ENCODE peak calls at places on chromosomes 1 and 21, in six cellular contexts. G is activated CD4-positive, alpha-beta T cell treated with anti-CD3 and anti-CD28 coated beads, Interleukin-2, amount 10 ng/mL, durations not matched to agents 7 days and 5 days; Q is neural progenitor cell; B is HT1080; F is activated T-helper 1 cell treated with anti-CD3 and anti-CD28 coated beads, Interleukin-12 subunit alpha, Interleukin-12 subunit beta, Interleukin-2, Interleukin-4 antibody, amounts not matched to agents 30 ng/mL and 10 ng/mL and 1 ng/mL, durations not matched to agents 14 hours and 24 hours and 36 hours; I is lung microvascular endothelial cell. E is an unnamed sample.

GRCh38 chr1:40663324-40664166 is 1.9 kb downstream of the RIMS3 start:
- DNase-seq in G (no peak), Q (no peak), B (no peak), F (no peak), I (no peak), E (no peak)

GRCh38 chr1:41823453-41823852 is 95.3 kb downstream of the HIVEP3 start:
- DNase-seq in G (no peak), Q (peak; percentile 93), B (no peak), F (no peak), I (no peak), E (no peak)

GRCh38 chr1:23352096-23352695 is 8.1 kb upstream of the HNRNPR start:
- DNase-seq in G (no peak), Q (no peak), B (no peak), F (no peak), I (no peak), E (no peak)

GRCh38 chr21:38542263-38542662 is 44.0 kb upstream of the ERG start:
- DNase-seq in G (no peak), Q (no peak), B (no peak), F (no peak), I (no peak), E (no peak)

GRCh38 chr1:113307771-113308451 is 82.4 kb upstream of the MAGI3 start:
- DNase-seq in G (no peak), Q (no peak), B (peak; percentile 10), F (no peak), I (no peak), E (peak; percentile 40)

GRCh38 chr1:119294728-119295127 is 73.9 kb upstream of the HAO2 start:
- DNase-seq in G (no peak), Q (peak; percentile 28), B (peak; percentile 11), F (no peak), I (no peak), E (no peak)

GRCh38 chr1:29830916-29831315 is 594.6 kb downstream of the PTPRU start:
- DNase-seq in G (no peak), Q (no peak), B (no peak), F (no peak), I (no peak), E (no peak)

GRCh38 chr21:17590443-17590842 is 22.3 kb downstream of the BTG3 start:
- DNase-seq in G (no peak), Q (no peak), B (no peak), F (no peak), I (no peak), E (no peak)

GRCh38 chr1:81876901-81877750 is 76.4 kb downstream of the ADGRL2 start:
- DNase-seq in G (no peak), Q (no peak), B (peak; percentile 56), F (no peak), I (peak; percentile 44), E (peak; percentile 20)

GRCh38 chr1:151368745-151369610 is 3.5 kb downstream of the SELENBP1 start:
- DNase-seq in G (no peak), Q (no peak), B (no peak), F (no peak), I (no peak), E (no peak)

GRCh38 chr1:116163533-116163932 is 52.3 kb downstream of the MAB21L3 start:
- DNase-seq in G (no peak), Q (no peak), B (no peak), F (no peak), I (no peak), E (no peak)

GRCh38 chr1:10007161-10007560 is 10.1 kb downstream of the RBP7 start:
- DNase-seq in G (no peak), Q (no peak), B (no peak), F (no peak), I (no peak), E (no peak)

GRCh38 chr21:41601573-41602371 is 93.8 kb upstream of the TMPRSS2 start:
- DNase-seq in G (no peak), Q (no peak), B (no peak), F (no peak), I (no peak), E (peak; percentile 89)

GRCh38 chr21:29265690-29266479 is 32.8 kb upstream of the BACH1 start:
- DNase-seq in G (no peak), Q (no peak), B (no peak), F (no peak), I (no peak), E (peak; percentile 78)

E was measured in M059J.